ENCODE peak calls at places on chromosomes 7 and 10, in seven cellular contexts. M is mammary epithelial cell, E is H1, C is fibroblast of lung, I is HepG2, X is hepatocyte, S is PC-9. Q is an unnamed sample.
A peak's percentile ranks its signal among the peaks of the same experiment; 100 is the strongest.

GRCh38 chr7:91556239-91556638 is 292.0 kb downstream of the FZD1 start:
- DNase-seq in E (no peak), C (no peak), X (no peak), S (no peak), M (no peak), I (no peak), Q (no peak)

GRCh38 chr10:329361-330099 is 194.3 kb downstream of the ZMYND11 start:
- DNase-seq in C (peak; percentile 96), X (peak; percentile 92), E (peak; percentile 56), M (peak; percentile 89), I (peak; percentile 80), S (peak; percentile 79), Q (peak; percentile 61)

GRCh38 chr10:27742195-27742925 is 3.3 kb downstream of the MKX start:
- DNase-seq in S (peak; percentile 43), C (peak; percentile 80), I (peak; percentile 41), E (peak; percentile 86), X (peak; percentile 93), M (peak; percentile 63), Q (no peak)

GRCh38 chr10:84845628-84846261 is 517.4 kb downstream of the CCSER2 start:
- DNase-seq in M (no peak), S (no peak), C (no peak), E (no peak), I (peak; percentile 35), X (peak; percentile 45), Q (no peak)

GRCh38 chr10:44993226-44993921 is 7.3 kb upstream of the ZNF22 start:
- DNase-seq in M (no peak), C (no peak), S (no peak), X (no peak), E (no peak), I (no peak), Q (no peak)

GRCh38 chr10:19570991-19571390 is 245.2 kb upstream of the PLXDC2 start:
- DNase-seq in C (no peak), M (no peak), E (no peak), X (no peak), S (no peak), I (no peak), Q (no peak)

GRCh38 chr10:14605231-14605925 is 169.3 kb downstream of the FAM107B start:
- DNase-seq in S (peak; percentile 32), C (peak; percentile 66), M (peak; percentile 85), X (no peak), E (no peak), I (peak; percentile 44), Q (peak; percentile 42)

GRCh38 chr7:50314778-50315177 is 10.3 kb downstream of the IKZF1 start:
- DNase-seq in C (no peak), X (no peak), E (peak; percentile 58), M (no peak), I (no peak), S (no peak), Q (no peak)

GRCh38 chr7:41003031-41003925 is 699.6 kb downstream of the INHBA start:
- DNase-seq in E (peak; percentile 86), C (peak; percentile 53), I (peak; percentile 28), S (peak; percentile 59), X (peak; percentile 34), M (peak; percentile 49), Q (no peak)

GRCh38 chr10:6928531-6929080 is 348.5 kb upstream of the PRKCQ start:
- DNase-seq in I (no peak), S (no peak), X (no peak), E (no peak), M (no peak), C (peak; percentile 6), Q (no peak)

GRCh38 chr10:71137701-71138100 is 74.7 kb upstream of the UNC5B start:
- DNase-seq in S (no peak), E (no peak), X (no peak), C (no peak), M (no peak), I (no peak), Q (no peak)

GRCh38 chr7:69062020-69062760 is 536.1 kb upstream of the AUTS2 start:
- DNase-seq in X (peak; percentile 3), S (no peak), C (peak; percentile 50), M (no peak), I (no peak), E (no peak), Q (peak; percentile 5)

GRCh38 chr10:36675458-36675880 is 449.9 kb upstream of the ANKRD30A start:
- DNase-seq in M (peak; percentile 37), E (no peak), X (no peak), C (peak; percentile 89), S (no peak), I (no peak), Q (no peak)

GRCh38 chr10:17683541-17683940 is 39.6 kb downstream of the STAM start:
- DNase-seq in I (no peak), X (no peak), M (no peak), C (no peak), E (no peak), S (no peak), Q (no peak)

DNA sequence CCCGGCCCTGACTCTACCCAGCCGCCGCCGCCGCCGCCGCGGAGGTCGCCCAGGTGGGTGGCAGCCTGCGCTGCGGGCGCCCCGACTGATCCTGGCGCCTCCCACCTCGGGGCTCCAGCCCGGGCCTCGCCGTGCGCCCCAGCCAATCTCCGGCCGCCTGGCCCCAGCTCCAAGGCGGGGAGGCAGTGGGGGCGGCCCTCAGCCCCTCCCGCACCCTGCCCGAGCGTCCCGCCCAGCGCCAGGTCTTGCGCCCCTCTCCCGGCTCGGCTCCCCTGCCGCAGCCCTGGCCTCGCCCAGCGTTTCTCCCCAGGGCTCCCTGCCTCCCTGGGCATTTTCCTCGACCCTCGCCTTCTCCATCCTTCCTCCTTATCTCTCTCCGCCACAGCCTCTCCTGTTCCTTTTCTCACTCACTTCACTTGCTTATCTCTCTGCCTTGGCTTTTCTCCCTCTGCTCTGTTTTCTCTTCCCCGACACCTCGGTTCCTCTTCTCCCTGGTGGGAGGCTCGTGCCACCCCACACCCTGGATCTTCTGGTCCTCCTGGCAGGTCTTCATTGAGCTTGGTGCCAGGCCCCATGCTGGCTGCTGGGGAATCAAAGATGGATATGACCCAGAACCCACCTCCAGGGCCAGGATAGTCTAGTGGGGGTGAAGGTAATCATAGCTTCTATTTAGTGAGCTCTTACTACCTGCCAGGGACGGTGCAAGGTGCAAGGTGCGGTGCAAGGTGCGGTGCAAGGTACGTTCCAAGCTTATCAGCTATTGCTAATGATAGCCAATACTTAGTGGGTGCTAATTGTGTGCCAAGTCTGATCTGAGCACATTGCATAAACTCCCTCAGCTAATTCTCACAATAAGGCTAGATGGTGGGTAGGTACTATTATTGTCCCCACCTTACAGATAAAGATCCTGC is at the start of gene SFRP5:
- DNase-seq in I (no peak), M (no peak), C (no peak), E (peak; percentile 71), S (no peak), X (no peak), Q (no peak)
- TF ChIP-seq EZH2 in I (no peak), M (no peak), C (peak; percentile 85), E (no peak), S (no peak), X (no peak), Q (no peak)

GRCh38 chr10:122492955-122493597 is 31.7 kb downstream of the HTRA1 start:
- DNase-seq in I (no peak), X (peak; percentile 28), S (no peak), E (no peak), M (no peak), C (peak; percentile 56), Q (no peak)

GRCh38 chr10:122494833-122495232 is 33.5 kb downstream of the HTRA1 start:
- DNase-seq in M (peak; percentile 87), X (no peak), I (no peak), S (peak; percentile 57), E (no peak), C (peak; percentile 91), Q (no peak)

GRCh38 chr10:122492006-122492405 is 30.7 kb downstream of the HTRA1 start:
- DNase-seq in I (no peak), X (no peak), E (no peak), M (no peak), C (peak; percentile 35), S (no peak), Q (no peak)

GRCh38 chr10:122494173-122494820 is 32.9 kb downstream of the HTRA1 start:
- DNase-seq in S (no peak), X (no peak), I (no peak), C (no peak), E (no peak), M (peak; percentile 67), Q (no peak)

DNA sequence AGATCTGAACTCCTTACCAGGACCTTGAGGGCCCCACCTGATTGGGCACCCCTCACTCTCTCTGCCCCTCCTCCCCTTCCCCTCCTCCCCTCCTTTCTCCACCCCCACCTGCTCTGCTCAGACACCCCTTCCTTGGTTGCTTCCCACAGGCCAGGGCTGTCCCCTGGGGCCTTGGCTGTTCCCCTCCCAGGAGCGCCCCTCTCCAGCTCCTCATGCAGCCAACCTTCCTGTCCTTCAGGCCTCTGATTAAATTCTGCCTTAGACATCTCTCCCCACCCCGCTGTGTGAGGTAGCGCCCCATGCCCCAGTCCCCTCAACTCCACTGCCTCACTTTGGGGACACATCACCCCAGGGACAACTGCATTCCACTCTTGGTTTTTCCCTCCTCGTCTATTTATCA is 32.4 kb downstream of the HTRA1 start:
- DNase-seq in M (no peak), C (no peak), X (no peak), S (no peak), E (no peak), I (no peak), Q (no peak)
- H3K4me2 ChIP-seq in M (peak overlapping the region; percentile 68), C (no peak overlapping the region), X (no peak overlapping the region), S (no peak overlapping the region), E (no peak overlapping the region), I (no peak overlapping the region), Q (peak overlapping the region; percentile 44)

DNA sequence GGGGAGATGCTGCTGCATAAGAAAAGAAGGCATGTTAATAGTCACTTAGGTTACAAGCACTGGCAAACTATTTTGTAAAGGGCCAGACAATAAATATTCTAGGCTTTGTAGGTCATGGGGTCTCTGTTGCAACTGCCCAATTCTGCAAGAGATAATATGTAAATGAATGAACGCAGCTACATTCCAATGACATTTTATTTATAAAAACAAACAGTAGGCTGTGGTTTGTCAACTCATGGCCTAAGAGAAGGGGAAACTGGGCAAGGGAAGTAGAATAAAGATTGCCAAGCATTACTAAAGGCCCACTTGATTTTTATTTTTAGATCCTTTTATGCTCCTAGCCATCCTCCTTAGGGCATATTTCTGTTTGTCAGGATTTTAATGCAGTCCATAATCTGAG is 133.1 kb downstream of the RAPGEF5 start:
- DNase-seq in S (no peak), E (no peak), M (no peak), X (no peak), C (peak; percentile 25), I (no peak), Q (no peak)
- TF ChIP-seq EZH2 in S (no peak), E (no peak), M (no peak), X (no peak), C (no peak), I (no peak), Q (no peak)

DNA sequence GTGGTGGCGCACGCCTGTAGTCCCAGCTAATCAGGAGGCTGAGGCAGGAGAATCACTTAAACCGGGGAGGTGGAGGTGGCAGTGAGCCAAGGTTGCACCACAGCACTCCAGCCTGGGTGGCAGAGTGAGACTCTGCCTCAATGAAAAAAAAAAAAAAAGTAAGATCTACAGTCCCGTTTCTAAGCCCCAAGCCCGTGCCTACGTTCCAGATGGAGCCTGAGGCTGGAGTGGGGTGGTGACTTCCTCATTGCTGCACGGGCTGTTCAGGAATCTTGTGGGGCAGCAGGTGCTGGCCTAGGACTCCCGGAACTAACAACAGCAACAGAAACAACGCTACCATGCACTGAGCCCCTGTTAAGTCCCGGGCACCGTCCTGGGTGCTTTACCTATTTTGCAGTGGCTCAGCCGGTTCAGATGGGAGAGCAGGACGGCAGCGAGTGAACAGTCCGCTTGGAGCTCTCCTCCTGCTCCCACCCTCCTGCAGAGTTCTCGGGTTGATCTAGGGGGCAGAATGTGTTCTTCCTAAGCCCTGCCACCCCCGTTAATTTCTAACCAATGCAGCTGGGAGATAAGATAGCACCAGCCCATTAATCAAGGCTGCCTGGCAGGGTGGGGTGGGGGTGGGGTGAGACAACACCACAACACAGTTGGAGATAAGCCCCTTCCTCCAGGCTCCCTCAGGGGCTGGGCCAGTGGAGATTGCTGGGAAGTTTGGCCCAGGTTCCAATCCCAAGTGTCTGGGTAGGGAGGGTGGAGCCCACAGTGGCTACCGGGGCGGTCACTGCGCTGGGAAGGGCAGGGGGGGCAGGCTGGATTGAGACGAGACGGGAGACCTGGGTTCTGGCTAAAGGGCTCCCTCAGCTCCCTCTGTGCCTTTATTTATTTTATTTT is 17.0 kb upstream of the SFRP5 start:
- DNase-seq in C (peak; percentile 51), E (no peak), M (no peak), X (peak; percentile 69), I (peak; percentile 43), S (peak; percentile 22), Q (no peak)
- H3K4me2 ChIP-seq in C (no peak overlapping the region), E (no peak overlapping the region), M (no peak overlapping the region), X (peak overlapping the region; percentile 75), I (peak overlapping the region; percentile 75), S (no peak overlapping the region), Q (peak overlapping the region; percentile 48)

Q was measured in keratinocyte.